ENCODE peak calls at places on chromosomes 6 and 20, in five cellular contexts. F, H, G, K and V are unnamed samples.

GRCh38 chr6:35411066-35411465 is 41.1 kb upstream of the FANCE start:
- DNase-seq in G (no peak), H (no peak), K (peak), F (no peak), V (no peak)

GRCh38 chr6:2231438-2231837 is 14.0 kb downstream of the GMDS start:
- DNase-seq in H (no peak), G (peak), F (no peak), K (no peak), V (no peak)

GRCh38 chr20:50311308-50312001 is 120.8 kb downstream of the CEBPB start:
- DNase-seq in K (no peak), G (no peak), H (no peak), F (no peak), V (no peak)

GRCh38 chr6:148177589-148178233 is 164.9 kb upstream of the SASH1 start:
- DNase-seq in F (peak), G (peak), H (peak), K (peak), V (no peak)

GRCh38 chr6:116536216-116536621 is 9.3 kb downstream of the TRAPPC3L start:
- DNase-seq in F (peak), G (peak), K (peak), H (no peak), V (no peak)

GRCh38 chr20:63740070-63740500 is 509 bp downstream of the SLC2A4RG start:
- DNase-seq in F (no peak), H (no peak), K (peak), G (peak), V (peak)

GRCh38 chr6:57216235-57217101 is 5.6 kb downstream of the RAB23 start:
- DNase-seq in H (no peak), K (no peak), G (peak), F (peak), V (no peak)

GRCh38 chr6:108563292-108563691 is 2.6 kb downstream of the FOXO3 start:
- DNase-seq in K (no peak), F (no peak), H (no peak), G (no peak), V (no peak)

GRCh38 chr6:35718354-35718695 is 18.5 kb upstream of the ARMC12 start:
- DNase-seq in H (no peak), F (no peak), K (no peak), G (no peak), V (no peak)

GRCh38 chr6:157912326-157912725 is 69.3 kb upstream of the SYNJ2 start:
- DNase-seq in G (peak), F (peak), K (no peak), H (peak), V (no peak)

GRCh38 chr6:21634582-21634981 is 41.0 kb downstream of the SOX4 start:
- DNase-seq in F (peak), G (peak), K (no peak), H (peak), V (no peak)

DNA sequence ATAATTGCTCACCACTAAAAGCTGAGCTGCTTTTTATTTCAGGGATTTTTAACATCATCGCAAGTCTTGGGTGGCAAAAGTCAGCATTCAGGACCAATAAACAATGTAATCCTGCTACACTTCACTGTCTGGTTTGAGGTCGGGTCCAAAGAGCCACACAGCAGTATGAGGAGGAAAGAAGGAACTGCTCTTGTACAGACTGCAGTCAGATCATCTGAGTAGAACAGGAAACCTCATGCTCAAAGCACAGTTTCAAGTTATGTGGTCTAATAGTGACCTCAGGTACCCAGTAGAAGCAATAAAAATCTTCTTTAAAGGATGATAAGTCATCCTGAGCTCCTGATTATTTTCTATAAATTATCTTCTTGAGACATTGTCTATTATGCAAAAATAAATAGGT is 211.4 kb downstream of the FUT9 start:
- DNase-seq in G (no peak), K (no peak), H (no peak), F (no peak), V (no peak)
- TF ChIP-seq CTCF in G (no peak), K (no peak), H (no peak), F (no peak), V (no peak)

GRCh38 chr6:110958332-110959192 is at the start of gene GTF3C6:
- DNase-seq in K (peak), H (peak), F (peak), G (peak), V (peak)
- TF ChIP-seq CTCF in K (no peak), H (no peak), F (no peak), G (no peak), V (peak)

GRCh38 chr6:87968435-87969278 is 79.0 kb upstream of the SPACA1 start:
- DNase-seq in H (no peak), F (no peak), G (peak), K (peak), V (no peak)
- TF ChIP-seq CTCF in H (no peak), F (no peak), G (no peak), K (peak), V (peak)

GRCh38 chr20:51767867-51768758 is at the start of gene ATP9A:
- DNase-seq in K (no peak), H (no peak), F (peak), G (peak), V (no peak)

GRCh38 chr20:51760905-51761544 is 7.2 kb downstream of the ATP9A start:
- DNase-seq in H (peak), K (no peak), G (peak), F (no peak), V (no peak)

GRCh38 chr20:51767018-51767866 is 948 bp downstream of the ATP9A start:
- DNase-seq in G (peak), F (peak), K (peak), H (no peak), V (peak)

GRCh38 chr20:51759769-51760510 is 8.2 kb downstream of the ATP9A start:
- DNase-seq in G (peak), K (no peak), F (no peak), H (no peak), V (no peak)

DNA sequence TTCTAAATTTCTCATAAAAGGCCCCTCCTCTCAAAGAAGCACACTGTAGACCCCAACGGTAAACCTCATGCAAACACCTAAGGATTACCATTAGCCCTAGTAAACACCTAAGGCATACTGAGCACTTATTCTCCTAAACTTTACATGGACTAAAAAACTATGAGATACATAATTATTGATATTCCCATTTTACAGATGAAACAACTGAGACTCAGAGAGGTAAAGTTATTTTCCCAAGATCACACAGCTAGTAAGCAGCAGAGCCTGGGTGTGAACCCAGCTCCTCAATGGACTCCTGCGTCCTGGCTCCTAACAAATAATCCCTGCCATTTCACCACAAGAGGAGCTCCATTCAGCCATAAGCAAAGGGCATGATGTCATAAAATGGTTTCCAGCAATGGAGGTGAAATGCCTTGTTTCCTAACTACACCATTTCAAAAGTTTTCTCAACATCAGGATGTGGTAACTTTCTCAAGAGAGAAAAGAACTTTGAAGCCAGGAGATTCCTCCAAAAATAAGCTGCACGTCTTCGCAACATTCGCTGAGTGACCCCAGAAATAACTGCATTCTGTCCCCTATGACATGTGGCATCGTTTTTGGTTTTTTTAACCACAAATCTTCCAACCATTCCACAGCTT is 4.1 kb downstream of the ATP9A start:
- DNase-seq in H (no peak), F (no peak), G (peak), K (no peak), V (no peak)
- TF ChIP-seq CTCF in H (peak), F (no peak), G (no peak), K (no peak), V (no peak)